ENCODE peak calls at places on chromosomes 3 and 15, in four cellular contexts. P is WTC11, D is MM.1S, Q is spleen. T is an unnamed sample.

GRCh38 chr3:160629491-160629890 is 47.5 kb upstream of the ARL14 start:
- DNase-seq in P (no peak), D (no peak), Q (no peak), T (no peak)

GRCh38 chr3:12944413-12944812 is 103.0 kb upstream of the RPL32 start:
- DNase-seq in P (no peak), D (no peak), Q (no peak), T (no peak)

GRCh38 chr3:17765819-17766472 is 23.5 kb upstream of the TBC1D5 start:
- DNase-seq in P (no peak), D (no peak), Q (no peak), T (peak)

GRCh38 chr3:39429466-39429865 is 22.9 kb downstream of the RPSA start:
- DNase-seq in P (no peak), D (no peak), Q (no peak), T (no peak)

GRCh38 chr3:85342915-85343314 is 384.1 kb downstream of the CADM2 start:
- DNase-seq in P (no peak), D (peak), Q (no peak), T (peak)

GRCh38 chr3:106247902-106248684 is 379.3 kb upstream of the CBLB start:
- DNase-seq in P (no peak), D (no peak), Q (no peak), T (peak)

GRCh38 chr3:177733936-177734335 is 536.7 kb upstream of the TBL1XR1 start:
- DNase-seq in P (no peak), D (no peak), Q (no peak), T (no peak)

GRCh38 chr15:98002874-98003273 is 42.4 kb downstream of the ARRDC4 start:
- DNase-seq in P (no peak), D (no peak), Q (no peak), T (no peak)

GRCh38 chr15:75884041-75884440 is 19.6 kb upstream of the FBXO22 start:
- DNase-seq in P (no peak), D (no peak), Q (no peak), T (no peak)

GRCh38 chr3:52896613-52897012 is 735 bp downstream of the STIMATE start:
- DNase-seq in P (peak), D (no peak), Q (no peak), T (no peak)

GRCh38 chr15:69974321-69974720 is 123.4 kb downstream of the TLE3 start:
- DNase-seq in P (no peak), D (no peak), Q (no peak), T (no peak)

GRCh38 chr3:185823280-185824044 is 1.4 kb downstream of the IGF2BP2 start:
- DNase-seq in P (peak), D (peak), Q (peak), T (peak)

GRCh38 chr3:159191454-159191853 is 389.6 kb downstream of the MFSD1 start:
- DNase-seq in P (no peak), D (no peak), Q (no peak), T (no peak)

GRCh38 chr3:98688363-98688762 is 74.8 kb upstream of the ST3GAL6 start:
- DNase-seq in P (no peak), D (no peak), Q (no peak), T (no peak)

GRCh38 chr15:39922450-39923092 is 2.5 kb upstream of the GPR176 start:
- DNase-seq in P (no peak), D (no peak), Q (no peak), T (no peak)

GRCh38 chr3:125003369-125003853 is 52.4 kb downstream of the HEG1 start:
- DNase-seq in P (no peak), D (no peak), Q (no peak), T (no peak)

GRCh38 chr3:101825904-101826445 is 23.3 kb upstream of the NFKBIZ start:
- DNase-seq in P (no peak), D (no peak), Q (no peak), T (no peak)

GRCh38 chr3:9251055-9251786 is 1.8 kb upstream of the SRGAP3 start:
- DNase-seq in P (no peak), D (no peak), Q (no peak), T (no peak)

GRCh38 chr3:8625991-8626390 is 18.6 kb downstream of the SSUH2 start:
- DNase-seq in P (no peak), D (no peak), Q (no peak), T (no peak)

GRCh38 chr3:147428396-147429153 is 19.4 kb downstream of the ZIC1 start:
- DNase-seq in P (no peak), D (no peak), Q (no peak), T (no peak)

GRCh38 chr3:17195856-17196604 is 311.3 kb downstream of the PLCL2 start:
- DNase-seq in P (no peak), D (peak), Q (no peak), T (peak)

GRCh38 chr3:41320953-41321641 is 121.8 kb downstream of the CTNNB1 start:
- DNase-seq in P (no peak), D (no peak), Q (no peak), T (no peak)

GRCh38 chr3:46400000-46400734 is 6.7 kb downstream of the CCR5AS start:
- DNase-seq in P (no peak), D (no peak), Q (no peak), T (no peak)

GRCh38 chr15:77865106-77865630 is 212.3 kb downstream of the TBC1D2B start:
- DNase-seq in P (no peak), D (no peak), Q (peak), T (no peak)

GRCh38 chr3:186383026-186383993 is 21.3 kb upstream of the DGKG start:
- DNase-seq in P (no peak), D (no peak), Q (no peak), T (no peak)

DNA sequence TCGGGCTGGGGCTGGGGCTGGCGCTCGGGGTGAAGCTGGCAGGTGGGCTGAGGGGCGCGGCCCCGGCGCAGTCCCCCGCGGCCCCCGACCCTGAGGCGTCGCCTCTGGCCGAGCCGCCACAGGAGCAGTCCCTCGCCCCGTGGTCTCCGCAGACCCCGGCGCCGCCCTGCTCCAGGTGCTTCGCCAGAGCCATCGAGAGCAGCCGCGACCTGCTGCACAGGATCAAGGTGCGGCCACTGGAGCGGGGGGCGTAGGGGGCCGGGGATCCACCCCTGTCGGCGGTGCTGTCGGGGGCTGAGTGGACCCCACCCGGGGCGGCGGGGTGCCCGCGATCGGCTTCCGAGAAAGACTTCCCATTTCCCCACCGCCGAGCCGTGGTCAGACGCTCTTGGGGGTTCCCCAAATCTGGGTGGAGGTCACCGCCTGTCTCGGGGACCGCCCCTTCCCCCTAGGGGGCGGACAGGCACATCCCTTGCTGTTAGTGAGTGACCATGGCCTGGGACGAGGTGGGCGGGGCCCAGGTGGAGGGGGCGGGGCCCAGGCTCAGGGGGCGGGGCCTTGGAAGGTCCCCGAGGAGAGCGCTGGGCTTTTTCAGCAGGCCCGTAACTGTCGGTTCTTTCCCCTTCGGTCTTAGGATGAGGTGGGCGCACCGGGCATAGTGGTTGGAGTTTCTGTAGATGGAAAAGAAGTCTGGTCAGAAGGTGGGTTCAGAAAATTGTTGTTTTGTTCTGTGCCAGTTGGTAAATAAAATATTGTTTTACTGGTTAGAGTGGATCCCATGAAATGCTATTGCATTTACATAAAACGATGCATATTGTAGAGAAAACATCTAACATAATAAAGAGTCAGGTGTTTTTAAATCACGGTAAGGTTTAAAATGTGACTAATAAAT is 587 bp downstream of the LACTB start:
- DNase-seq in P (peak), D (peak), Q (peak), T (peak)
- TF ChIP-seq CTCF in P (no peak), D (peak), Q (peak), T (peak)

GRCh38 chr3:141000691-141001090 is 50.5 kb upstream of the SPSB4 start:
- DNase-seq in P (no peak), D (peak), Q (no peak), T (no peak)

GRCh38 chr3:140995881-140996280 is 54.2 kb downstream of the SLC25A36 start:
- DNase-seq in P (no peak), D (no peak), Q (no peak), T (no peak)

GRCh38 chr3:140994316-140994715 is 52.7 kb downstream of the SLC25A36 start:
- DNase-seq in P (no peak), D (no peak), Q (no peak), T (no peak)

DNA sequence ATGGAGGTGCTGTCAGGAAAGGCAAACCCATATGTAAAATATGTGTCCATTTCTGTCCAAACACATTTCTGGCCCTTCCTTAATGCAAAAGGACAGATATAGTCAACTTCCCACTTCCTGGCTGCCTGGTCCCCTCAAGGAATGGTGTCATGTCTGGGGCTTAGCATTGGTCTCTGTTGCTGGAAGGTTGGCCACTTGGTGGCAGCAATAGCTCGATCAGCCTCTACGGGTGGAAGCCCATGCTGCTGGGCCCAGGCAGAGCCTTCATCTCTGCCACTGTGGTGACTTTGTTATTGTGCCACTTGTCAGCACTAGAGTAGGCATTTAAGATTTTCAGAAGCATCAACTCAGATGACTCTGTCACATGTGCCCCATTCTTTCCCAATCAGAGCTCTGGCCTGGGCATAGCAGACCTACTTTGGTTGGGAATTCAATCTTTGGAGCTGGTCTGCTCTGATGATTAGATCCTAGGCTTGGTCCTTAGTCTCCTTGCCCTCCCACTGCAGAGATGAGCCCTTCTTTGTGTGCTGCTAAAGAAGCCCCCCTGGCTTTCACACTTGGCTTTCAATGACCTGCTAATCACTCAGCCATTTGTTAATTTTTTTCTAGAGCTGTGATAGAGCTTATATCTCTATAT is 51.0 kb upstream of the SPSB4 start:
- DNase-seq in P (peak), D (peak), Q (no peak), T (peak)
- TF ChIP-seq CTCF in P (peak), D (peak), Q (peak), T (peak)

DNA sequence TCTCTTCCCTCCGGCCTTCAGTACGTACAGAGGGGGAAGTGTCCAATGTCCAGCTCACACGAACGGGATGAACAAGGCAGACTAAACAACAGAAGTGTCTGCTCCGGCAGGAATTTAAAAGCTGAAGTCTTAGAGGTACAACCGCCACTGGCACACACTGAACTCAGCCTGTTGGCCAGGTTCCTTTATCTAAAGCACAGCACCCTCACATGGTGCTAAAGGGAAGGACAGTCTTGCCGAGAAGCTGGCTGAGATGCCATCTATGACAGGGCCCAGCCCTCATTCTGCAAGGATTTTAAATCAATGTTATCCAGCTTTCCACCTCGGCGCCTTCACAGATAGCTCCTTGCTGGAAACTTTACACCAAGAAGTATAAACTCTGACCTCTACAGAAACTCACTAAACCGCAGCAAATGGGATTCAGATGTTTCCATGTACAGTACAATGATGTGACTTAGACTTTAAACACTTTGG is 2.8 kb downstream of the ADAMTS17 start:
- DNase-seq in P (peak), D (peak), Q (no peak), T (peak)
- TF ChIP-seq CTCF in P (peak), D (peak), Q (peak), T (peak)

DNA sequence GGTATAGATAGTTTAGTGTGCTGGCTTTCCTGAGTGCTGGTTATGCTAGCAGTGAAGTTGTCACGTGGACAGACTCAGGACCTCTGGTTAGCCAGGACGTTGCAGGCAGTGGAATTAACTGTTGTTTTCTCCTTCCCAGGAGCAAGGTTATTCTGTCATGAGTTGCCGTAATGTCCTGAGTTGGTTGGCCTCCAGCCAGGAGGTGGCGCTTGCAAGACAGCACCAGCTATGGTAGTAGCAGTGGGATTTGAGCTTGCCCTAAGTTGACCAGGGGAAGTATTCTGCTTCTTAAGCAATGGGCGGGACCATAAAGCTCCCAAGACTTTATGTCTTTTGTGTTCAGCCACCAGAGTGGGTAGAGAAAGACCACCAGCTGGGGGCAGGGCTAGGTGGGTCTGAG is 240.7 kb upstream of the DNAJC19 start:
- DNase-seq in P (peak), D (no peak), Q (no peak), T (peak)
- TF ChIP-seq CTCF in P (no peak), D (no peak), Q (no peak), T (no peak)

GRCh38 chr15:67049351-67050044 is 15.9 kb upstream of the SMAD3 start:
- DNase-seq in P (no peak), D (no peak), Q (no peak), T (no peak)
- TF ChIP-seq CTCF in P (no peak), D (no peak), Q (no peak), T (no peak)

GRCh38 chr3:71859128-71859519 is 74.2 kb upstream of the PROK2 start:
- DNase-seq in P (no peak), D (peak), Q (no peak), T (peak)
- TF ChIP-seq CTCF in P (peak), D (peak), Q (peak), T (peak)

DNA sequence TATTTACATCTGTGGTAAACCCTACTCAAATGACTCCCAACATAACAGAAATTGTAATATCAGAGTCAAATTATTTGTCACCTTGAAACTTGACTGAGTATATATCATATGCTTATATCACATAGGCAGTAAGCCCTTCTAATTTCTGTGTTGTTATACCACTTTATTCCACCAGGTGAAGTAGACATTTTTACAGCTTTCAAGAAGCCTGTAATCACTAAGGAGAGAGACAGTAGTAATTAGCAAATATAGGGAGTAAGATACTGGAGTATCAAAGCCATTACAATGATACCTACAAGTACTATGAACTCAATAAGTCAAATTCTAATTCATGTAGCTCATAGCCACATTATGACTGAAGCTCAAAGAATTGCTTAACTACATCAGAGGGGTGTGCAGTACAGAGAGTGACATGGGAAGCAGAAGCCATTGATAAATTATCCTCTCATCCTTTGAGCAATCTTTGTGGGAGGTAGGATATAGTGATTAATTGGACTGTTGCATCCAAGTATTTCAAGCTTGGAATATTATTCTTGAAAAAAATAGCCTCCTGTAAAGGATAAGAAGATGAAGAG is 1005.8 kb downstream of the ZPLD1 start:
- DNase-seq in P (no peak), D (peak), Q (no peak), T (peak)
- TF ChIP-seq CTCF in P (no peak), D (peak), Q (no peak), T (peak)

GRCh38 chr3:58417075-58417474 is 16.6 kb downstream of the PDHB start:
- DNase-seq in P (no peak), D (no peak), Q (no peak), T (no peak)

GRCh38 chr3:58414538-58415197 is 19.0 kb downstream of the PDHB start:
- DNase-seq in P (no peak), D (peak), Q (no peak), T (peak)

GRCh38 chr3:58419782-58420512 is 13.7 kb downstream of the PDHB start:
- DNase-seq in P (no peak), D (no peak), Q (no peak), T (peak)

GRCh38 chr3:58418227-58418626 is 15.4 kb downstream of the PDHB start:
- DNase-seq in P (no peak), D (no peak), Q (no peak), T (no peak)

DNA sequence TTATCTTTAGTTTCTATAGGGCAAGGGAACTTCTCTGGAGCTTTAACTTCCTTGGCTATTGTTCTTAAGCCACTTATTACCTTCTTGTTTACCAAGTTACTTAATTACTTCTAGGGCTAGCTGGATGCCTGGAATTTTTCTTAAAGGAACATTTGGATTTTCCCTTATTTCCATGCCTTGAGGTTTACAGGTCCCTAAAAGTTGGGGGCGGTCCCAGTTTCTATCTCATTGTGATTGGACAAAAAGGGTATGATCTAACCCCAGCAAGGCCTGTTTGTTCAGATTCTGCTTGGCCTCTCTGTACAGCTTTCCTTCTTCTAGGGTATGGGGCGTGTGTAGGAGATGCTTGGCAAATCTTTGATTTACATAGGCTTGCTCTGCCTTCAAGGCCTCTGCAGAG is 17.4 kb downstream of the PDHB start:
- DNase-seq in P (no peak), D (no peak), Q (no peak), T (no peak)
- TF ChIP-seq CTCF in P (no peak), D (no peak), Q (no peak), T (no peak)